ENCODE peak calls at places on chromosome 13, in nine cellular contexts. R is BE2C, S is omental fat pad, T is body of pancreas, Q is colonic mucosa, X is tibial nerve, A is heart left ventricle, L is lung, M is ascending aorta. B is an unnamed sample.

GRCh38 chr13:73248711-73249580 is 190.1 kb downstream of the KLF5 start:
- DNase-seq in R (no peak), S (no peak), T (peak), Q (peak), X (no peak), A (no peak), L (peak), M (no peak), B (no peak)

GRCh38 chr13:28636677-28637317 is 22.1 kb upstream of the POMP start:
- DNase-seq in R (peak), S (no peak), T (peak), Q (peak), X (peak), A (peak), L (peak), M (no peak), B (peak)

GRCh38 chr13:20525144-20525600 is 485 bp downstream of the CRYL1 start:
- DNase-seq in R (no peak), S (no peak), T (peak), Q (peak), X (peak), A (peak), L (peak), M (no peak), B (no peak)

GRCh38 chr13:22211876-22212275 is 541.0 kb downstream of the FGF9 start:
- DNase-seq in R (no peak), S (no peak), T (no peak), Q (no peak), X (no peak), A (no peak), L (no peak), M (no peak), B (no peak)

GRCh38 chr13:106916329-106916728 is 348.4 kb upstream of the ARGLU1 start:
- DNase-seq in R (no peak), S (no peak), T (no peak), Q (no peak), X (no peak), A (no peak), L (no peak), M (no peak), B (no peak)

GRCh38 chr13:20305587-20305986 is 73.5 kb upstream of the GJB6 start:
- DNase-seq in R (no peak), S (no peak), T (no peak), Q (no peak), X (no peak), A (no peak), L (no peak), M (no peak), B (no peak)

GRCh38 chr13:43285891-43286602 is 262.7 kb downstream of the DNAJC15 start:
- DNase-seq in R (peak), S (no peak), T (no peak), Q (no peak), X (no peak), A (no peak), L (no peak), M (no peak), B (no peak)

GRCh38 chr13:96053003-96053703 is at the start of gene UGGT2:
- DNase-seq in R (peak), S (peak), T (peak), Q (peak), X (peak), A (peak), L (peak), M (peak), B (peak)

GRCh38 chr13:106493569-106493968 is 41.9 kb downstream of the EFNB2 start:
- DNase-seq in R (no peak), S (no peak), T (peak), Q (no peak), X (peak), A (no peak), L (peak), M (no peak), B (no peak)

GRCh38 chr13:99093997-99094396 is 106.7 kb upstream of the UBAC2 start:
- DNase-seq in R (no peak), S (no peak), T (no peak), Q (no peak), X (no peak), A (no peak), L (no peak), M (no peak), B (no peak)

GRCh38 chr13:73187106-73187505 is 128.3 kb downstream of the KLF5 start:
- DNase-seq in R (no peak), S (no peak), T (no peak), Q (peak), X (no peak), A (no peak), L (no peak), M (no peak), B (no peak)

GRCh38 chr13:73158851-73159250 is 100.0 kb downstream of the KLF5 start:
- DNase-seq in R (no peak), S (no peak), T (no peak), Q (no peak), X (no peak), A (no peak), L (no peak), M (no peak), B (no peak)

GRCh38 chr13:67118277-67118676 is 111.9 kb downstream of the PCDH9 start:
- DNase-seq in R (no peak), S (no peak), T (no peak), Q (no peak), X (no peak), A (no peak), L (no peak), M (no peak), B (no peak)

GRCh38 chr13:110261166-110262081 is 45.5 kb downstream of the COL4A1 start:
- DNase-seq in R (no peak), S (no peak), T (no peak), Q (no peak), X (no peak), A (no peak), L (no peak), M (no peak), B (no peak)
- TF ChIP-seq CTCF in R (no peak), S (no peak), T (no peak), Q (no peak), X (no peak), A (no peak), L (no peak), M (no peak), B (no peak)

GRCh38 chr13:110125157-110125556 is 181.8 kb downstream of the COL4A1 start:
- DNase-seq in R (no peak), S (no peak), T (no peak), Q (no peak), X (no peak), A (no peak), L (peak), M (no peak), B (no peak)
- TF ChIP-seq CTCF in R (no peak), S (no peak), T (no peak), Q (no peak), X (no peak), A (no peak), L (no peak), M (no peak), B (no peak)

GRCh38 chr13:41649659-41650058 is 192.3 kb downstream of the RGCC start:
- DNase-seq in R (no peak), S (no peak), T (no peak), Q (no peak), X (no peak), A (no peak), L (no peak), M (no peak), B (no peak)
- TF ChIP-seq CTCF in R (peak), S (no peak), T (no peak), Q (no peak), X (peak), A (peak), L (no peak), M (peak), B (peak)

GRCh38 chr13:93233997-93234416 is 7.4 kb downstream of the GPC6 start:
- DNase-seq in R (no peak), S (no peak), T (no peak), Q (no peak), X (no peak), A (no peak), L (no peak), M (no peak), B (no peak)
- TF ChIP-seq CTCF in R (peak), S (no peak), T (no peak), Q (no peak), X (no peak), A (no peak), L (no peak), M (no peak), B (peak)

GRCh38 chr13:39777527-39778061 is 122.1 kb downstream of the COG6 start:
- DNase-seq in R (no peak), S (no peak), T (no peak), Q (no peak), X (no peak), A (no peak), L (no peak), M (no peak), B (no peak)
- TF ChIP-seq CTCF in R (peak), S (no peak), T (peak), Q (no peak), X (peak), A (no peak), L (no peak), M (no peak), B (peak)

DNA sequence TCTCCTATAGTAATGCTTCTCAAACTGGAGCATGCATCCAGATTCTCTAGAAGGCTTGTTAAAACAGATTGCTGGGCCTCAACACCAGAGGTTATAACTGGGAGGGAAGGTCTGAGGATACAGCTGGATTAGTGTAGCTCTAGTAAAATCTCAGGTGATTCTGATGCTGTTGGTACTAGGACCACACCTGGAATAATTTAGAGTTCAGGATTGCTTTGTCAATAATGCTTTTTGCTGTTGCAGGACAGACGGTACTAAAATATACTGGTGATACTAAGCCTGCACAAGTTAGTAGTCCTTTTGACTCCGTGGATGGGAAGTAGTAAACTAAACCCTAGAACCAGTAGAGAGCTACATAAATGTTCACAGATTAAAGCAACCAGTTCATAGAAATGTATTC is 258.1 kb upstream of the STARD13 start:
- DNase-seq in R (no peak), S (no peak), T (no peak), Q (no peak), X (no peak), A (no peak), L (no peak), M (no peak), B (no peak)
- TF ChIP-seq CTCF in R (no peak), S (no peak), T (no peak), Q (no peak), X (no peak), A (no peak), L (no peak), M (no peak), B (no peak)

GRCh38 chr13:97810152-97810551 is 143.3 kb upstream of the IPO5 start:
- DNase-seq in R (no peak), S (no peak), T (no peak), Q (no peak), X (peak), A (no peak), L (no peak), M (no peak), B (no peak)
- TF ChIP-seq CTCF in R (peak), S (no peak), T (peak), Q (no peak), X (peak), A (no peak), L (no peak), M (peak), B (peak)

GRCh38 chr13:45451282-45451681 is 13.5 kb upstream of the COG3 start:
- DNase-seq in R (no peak), S (no peak), T (no peak), Q (no peak), X (no peak), A (no peak), L (no peak), M (no peak), B (no peak)

GRCh38 chr13:45448965-45449559 is 15.7 kb upstream of the COG3 start:
- DNase-seq in R (no peak), S (no peak), T (no peak), Q (no peak), X (no peak), A (no peak), L (no peak), M (no peak), B (no peak)

GRCh38 chr13:45456196-45456972 is 8.4 kb upstream of the COG3 start:
- DNase-seq in R (no peak), S (no peak), T (no peak), Q (no peak), X (no peak), A (no peak), L (no peak), M (no peak), B (no peak)

DNA sequence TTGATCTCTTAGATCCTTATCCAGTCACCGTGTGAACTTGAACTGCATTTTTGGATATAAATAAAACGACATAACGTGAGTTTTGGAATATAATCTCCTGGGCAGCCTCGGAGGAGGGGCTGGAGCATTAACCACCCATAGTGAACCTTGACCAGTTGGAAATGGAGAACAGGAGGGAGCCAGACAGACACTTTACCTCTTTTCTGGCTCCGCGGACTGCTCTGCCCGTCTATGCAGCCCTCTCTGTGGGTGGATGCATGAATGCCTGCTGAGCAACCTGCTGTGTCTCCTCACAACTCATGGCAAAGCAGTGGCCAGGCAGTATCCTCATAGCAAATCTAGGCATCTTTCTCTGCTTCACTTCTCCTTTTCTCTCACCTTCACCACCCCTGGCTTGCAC is 10.5 kb upstream of the COG3 start:
- DNase-seq in R (no peak), S (no peak), T (no peak), Q (no peak), X (no peak), A (no peak), L (no peak), M (no peak), B (no peak)
- TF ChIP-seq CTCF in R (no peak), S (no peak), T (no peak), Q (no peak), X (no peak), A (no peak), L (no peak), M (no peak), B (no peak)

B was measured in progenitor cell of endocrine pancreas.